ENCODE peak calls at places on chromosomes 6 and 20, in six cellular contexts. Z is CD8-positive, alpha-beta memory T cell; H is left ventricle myocardium inferior; N is heart left ventricle; I is IMR-90; R is fibroblast of lung. B is an unnamed sample.

GRCh38 chr6:3617681-3618299 is 133.7 kb downstream of the PXDC1 start:
- DNase-seq in Z (no peak), N (no peak), H (no peak), I (no peak), R (no peak), B (no peak)

GRCh38 chr6:122276637-122277036 is 122.8 kb upstream of the HSF2 start:
- DNase-seq in H (no peak), Z (no peak), R (no peak), N (no peak), I (no peak), B (no peak)

GRCh38 chr20:1094706-1095220 is 23.6 kb upstream of the PSMF1 start:
- DNase-seq in N (no peak), R (no peak), H (no peak), Z (no peak), I (no peak), B (peak; percentile 23)

GRCh38 chr6:117200067-117200466 is 65.3 kb upstream of the VGLL2 start:
- DNase-seq in I (no peak), H (peak; percentile 52), Z (no peak), R (no peak), N (peak; percentile 78), B (no peak)

GRCh38 chr6:26743157-26743821 is 83.7 kb upstream of the ZNF322 start:
- DNase-seq in I (peak; percentile 78), N (no peak), H (no peak), Z (no peak), R (peak; percentile 38), B (peak; percentile 73)

GRCh38 chr20:5315807-5316187 is 957 bp downstream of the PROKR2 start:
- DNase-seq in Z (no peak), N (no peak), H (no peak), R (no peak), I (no peak), B (no peak)

GRCh38 chr6:138012682-138013081 is 94.5 kb downstream of the PERP start:
- DNase-seq in R (no peak), I (no peak), N (no peak), H (no peak), Z (no peak), B (no peak)

GRCh38 chr20:63163596-63164560 is 52.1 kb downstream of the YTHDF1 start:
- DNase-seq in N (peak; percentile 13), R (no peak), Z (peak; percentile 37), H (no peak), I (no peak), B (peak; percentile 52)

GRCh38 chr20:63626424-63627128 is at the start of gene GMEB2:
- DNase-seq in R (peak; percentile 74), N (peak; percentile 87), H (peak; percentile 81), I (no peak), Z (peak; percentile 96), B (peak; percentile 83)

GRCh38 chr6:14354919-14355572 is 237.5 kb downstream of the CD83 start:
- DNase-seq in Z (no peak), N (peak; percentile 77), I (peak; percentile 88), R (peak; percentile 87), H (peak; percentile 69), B (peak; percentile 30)

GRCh38 chr6:142307963-142308748 is 6.3 kb downstream of the ADGRG6 start:
- DNase-seq in I (no peak), H (no peak), N (no peak), R (no peak), Z (no peak), B (no peak)

GRCh38 chr6:6610031-6610591 is 21.6 kb downstream of the LY86 start:
- DNase-seq in Z (peak; percentile 70), R (no peak), H (no peak), I (no peak), N (no peak), B (no peak)

GRCh38 chr6:150687508-150687907 is 87.8 kb downstream of the PLEKHG1 start:
- DNase-seq in H (peak; percentile 80), N (peak; percentile 83), Z (no peak), I (no peak), R (no peak), B (no peak)

GRCh38 chr6:43878127-43878634 is 108.2 kb downstream of the VEGFA start:
- DNase-seq in H (no peak), R (no peak), Z (no peak), I (no peak), N (no peak), B (no peak)

GRCh38 chr20:15252289-15252688 is 914.9 kb upstream of the FLRT3 start:
- DNase-seq in I (no peak), N (no peak), H (no peak), R (no peak), Z (no peak), B (no peak)

GRCh38 chr20:23212482-23212881 is 126.4 kb upstream of the CD93 start:
- DNase-seq in I (no peak), N (no peak), R (no peak), Z (no peak), H (no peak), B (no peak)

GRCh38 chr20:53216856-53217576 is 244.9 kb downstream of the TSHZ2 start:
- DNase-seq in Z (peak; percentile 79), R (peak; percentile 28), I (no peak), N (peak; percentile 76), H (peak; percentile 66), B (peak; percentile 52)

GRCh38 chr6:30615219-30615957 is 1.7 kb downstream of the PPP1R10 start:
- DNase-seq in Z (no peak), H (no peak), N (peak; percentile 36), R (peak; percentile 94), I (peak; percentile 91), B (peak; percentile 91)

GRCh38 chr6:166478782-166479592 is 96.2 kb upstream of the MPC1 start:
- DNase-seq in H (peak; percentile 7), Z (no peak), R (no peak), I (no peak), N (no peak), B (no peak)

GRCh38 chr6:31651602-31652191 is 764 bp downstream of the BAG6 start:
- DNase-seq in N (peak; percentile 82), R (peak; percentile 77), I (peak; percentile 80), Z (no peak), H (no peak), B (peak; percentile 77)

GRCh38 chr6:45961125-45961524 is 54.5 kb downstream of the CLIC5 start:
- DNase-seq in N (no peak), H (no peak), R (peak; percentile 11), Z (no peak), I (no peak), B (no peak)

GRCh38 chr20:55583036-55583435 is 422.3 kb downstream of the CBLN4 start:
- DNase-seq in R (no peak), H (no peak), Z (no peak), N (no peak), I (no peak), B (no peak)

GRCh38 chr6:11784341-11784740 is 5.7 kb upstream of the ADTRP start:
- DNase-seq in Z (no peak), H (no peak), R (no peak), N (no peak), I (no peak), B (no peak)

GRCh38 chr20:33675127-33675954 is 1.1 kb upstream of the NECAB3 start:
- DNase-seq in I (no peak), N (no peak), H (no peak), Z (no peak), R (peak; percentile 58), B (no peak)

GRCh38 chr6:162957062-162957461 is 229.3 kb downstream of the PACRG start:
- DNase-seq in Z (no peak), R (no peak), N (no peak), H (no peak), I (no peak), B (no peak)

GRCh38 chr6:79635179-79635578 is 4.0 kb downstream of the SH3BGRL2 start:
- DNase-seq in R (peak; percentile 37), H (no peak), I (peak; percentile 65), N (no peak), Z (no peak), B (peak; percentile 43)

GRCh38 chr6:10407018-10407673 is 7.7 kb downstream of the TFAP2A start:
- DNase-seq in I (no peak), N (no peak), R (no peak), Z (no peak), H (no peak), B (no peak)
- H3K27me3 ChIP-seq in I (peaks cover 27% of the 10 kb centered on the region), N (peaks cover 97% of the 10 kb centered on the region), R (peaks cover 33% of the 10 kb centered on the region), Z (peaks cover 19% of the 10 kb centered on the region), H (peaks cover 100% of the 10 kb centered on the region), B (no peaks in the 10 kb centered on the region)

GRCh38 chr6:47229255-47229654 is 80.5 kb downstream of the TNFRSF21 start:
- DNase-seq in I (no peak), Z (no peak), H (no peak), R (no peak), N (no peak), B (no peak)
- H3K27ac ChIP-seq in I (no peak overlapping the region), Z (no peak overlapping the region), H (no peak overlapping the region), R (no peak overlapping the region), N (no peak overlapping the region), B (no peak overlapping the region)

GRCh38 chr20:2767768-2768631 is 32.4 kb downstream of the CPXM1 start:
- DNase-seq in N (peak; percentile 54), H (peak; percentile 32), Z (no peak), I (peak; percentile 24), R (peak; percentile 12), B (no peak)

GRCh38 chr20:2773812-2774211 is 26.6 kb downstream of the CPXM1 start:
- DNase-seq in Z (no peak), H (no peak), N (no peak), R (no peak), I (no peak), B (no peak)

GRCh38 chr20:2771631-2772080 is 28.8 kb downstream of the CPXM1 start:
- DNase-seq in N (no peak), R (no peak), I (peak; percentile 18), Z (no peak), H (no peak), B (no peak)

GRCh38 chr20:2763186-2763585 is 37.2 kb downstream of the CPXM1 start:
- DNase-seq in N (no peak), H (no peak), I (no peak), R (no peak), Z (no peak), B (no peak)

DNA sequence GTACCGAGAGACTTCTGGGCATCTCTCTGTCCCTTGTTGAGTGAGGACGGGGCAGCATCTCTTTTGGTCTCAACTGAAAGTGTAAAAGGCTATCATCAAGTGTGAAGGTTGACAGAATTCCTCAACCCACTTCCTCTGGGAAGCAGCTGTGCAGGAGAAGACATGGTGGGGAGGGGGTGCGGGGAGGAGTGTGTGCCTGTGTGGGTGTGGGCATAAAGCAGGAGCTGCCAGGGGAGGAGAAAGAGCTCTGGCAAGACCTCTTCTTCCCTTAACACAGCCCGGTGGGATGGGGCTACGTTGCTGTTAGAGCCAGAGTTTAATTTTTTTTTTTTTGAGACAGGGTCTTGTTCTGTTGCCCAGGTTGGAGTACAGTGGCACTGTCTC is 31.8 kb downstream of the CPXM1 start:
- DNase-seq in H (no peak), Z (no peak), I (no peak), N (no peak), R (no peak), B (no peak)
- H3K27me3 ChIP-seq in H (peaks cover 59% of the 10 kb centered on the region), Z (no peaks in the 10 kb centered on the region), I (peaks cover 21% of the 10 kb centered on the region), N (peaks cover 11% of the 10 kb centered on the region), R (peaks cover 16% of the 10 kb centered on the region), B (peaks cover 3% of the 10 kb centered on the region)

DNA sequence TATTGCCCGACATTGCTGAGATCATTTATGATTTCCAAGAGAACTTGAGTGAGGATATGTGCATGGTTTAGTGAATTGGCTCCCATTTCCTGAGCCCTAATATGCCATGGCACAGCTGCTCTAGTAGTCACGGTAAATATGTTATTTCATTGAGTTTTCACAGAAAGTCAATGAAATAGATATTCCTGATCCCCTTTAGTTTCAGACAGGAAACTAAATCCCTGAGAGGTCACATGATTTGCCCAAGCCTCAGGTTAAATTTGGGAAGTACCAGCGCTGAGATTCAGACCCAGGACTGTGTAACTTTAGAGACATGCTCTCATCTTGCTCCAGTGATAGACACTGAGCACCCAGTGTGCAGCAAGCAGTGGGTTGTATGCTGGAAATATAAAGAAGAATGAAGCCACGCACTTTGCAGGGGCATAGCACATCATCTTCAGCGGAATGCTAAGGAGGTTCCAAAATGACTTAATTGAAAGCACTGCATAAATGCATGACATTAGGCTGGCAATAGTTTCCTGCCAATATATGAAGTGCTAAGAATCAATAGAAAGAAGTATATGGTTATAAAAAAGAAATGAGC is 70.6 kb downstream of the FARS2 start:
- DNase-seq in Z (no peak), N (no peak), I (no peak), H (no peak), R (no peak), B (no peak)
- H3K27ac ChIP-seq in Z (no peak overlapping the region), N (no peak overlapping the region), I (no peak overlapping the region), H (no peak overlapping the region), R (no peak overlapping the region), B (no peak overlapping the region)